ENCODE peak calls at places on chromosomes 13 and 19, in nine cellular contexts. X is fibroblast of the conjunctiva; M is AG08396; U is naive thymus-derived CD4-positive, alpha-beta T cell; Z is posterior vena cava; K is PC-9; E is heart left ventricle; S is iris pigment epithelial cell; H is tibial artery. V is an unnamed sample.

GRCh38 chr19:4081441-4082129 is 14.9 kb upstream of the ZBTB7A start:
- DNase-seq in U (no peak), S (no peak), M (no peak), E (no peak), H (no peak), K (no peak), Z (no peak), X (no peak), V (peak; percentile 56)

GRCh38 chr13:59461411-59461810 is 702.3 kb downstream of the DIAPH3 start:
- DNase-seq in K (no peak), X (no peak), Z (no peak), E (no peak), S (no peak), M (no peak), H (no peak), U (no peak), V (peak; percentile 92)

GRCh38 chr13:77415253-77416127 is 88.6 kb upstream of the MYCBP2 start:
- DNase-seq in X (no peak), H (no peak), K (no peak), U (no peak), M (no peak), S (no peak), Z (no peak), E (no peak), V (peak; percentile 9)

GRCh38 chr19:6743714-6744380 is 4.4 kb downstream of the TRIP10 start:
- DNase-seq in U (no peak), S (peak; percentile 53), M (no peak), H (no peak), X (no peak), Z (peak; percentile 49), K (peak; percentile 51), E (no peak), V (no peak)

GRCh38 chr13:39385154-39385553 is 217.8 kb downstream of the LHFPL6 start:
- DNase-seq in H (no peak), E (no peak), K (no peak), X (no peak), M (no peak), S (no peak), Z (no peak), U (no peak), V (no peak)

GRCh38 chr13:30033681-30034447 is 183.4 kb upstream of the UBL3 start:
- DNase-seq in E (no peak), Z (no peak), S (peak; percentile 83), X (peak; percentile 74), M (peak; percentile 83), K (peak; percentile 50), H (no peak), U (no peak), V (no peak)

GRCh38 chr13:67278230-67278629 is 48.1 kb upstream of the PCDH9 start:
- DNase-seq in M (no peak), S (peak; percentile 99), K (no peak), U (no peak), H (no peak), E (no peak), X (peak; percentile 92), Z (no peak), V (no peak)

GRCh38 chr19:50975766-50976165 is 6.4 kb upstream of the KLK6 start:
- DNase-seq in H (no peak), M (no peak), U (no peak), K (peak; percentile 97), Z (no peak), X (no peak), S (no peak), E (no peak), V (no peak)

GRCh38 chr19:55158848-55159793 is 1.6 kb upstream of the TNNI3 start:
- DNase-seq in E (peak; percentile 84), Z (no peak), X (peak; percentile 38), H (no peak), S (no peak), K (no peak), U (no peak), M (peak; percentile 58), V (peak; percentile 97)

GRCh38 chr19:45251452-45252354 is 632 bp downstream of the MARK4 start:
- DNase-seq in E (no peak), M (peak; percentile 71), K (no peak), H (no peak), S (no peak), Z (no peak), X (no peak), U (no peak), V (no peak)

GRCh38 chr13:22198001-22198400 is 527.1 kb downstream of the FGF9 start:
- DNase-seq in M (no peak), H (no peak), K (no peak), U (no peak), S (no peak), X (no peak), Z (no peak), E (no peak), V (no peak)

GRCh38 chr19:3644351-3645066 is 17.9 kb upstream of the CACTIN start:
- DNase-seq in M (peak; percentile 76), U (no peak), Z (no peak), S (no peak), H (no peak), E (no peak), K (no peak), X (no peak), V (no peak)

GRCh38 chr19:571127-571974 is 1.0 kb upstream of the BSG start:
- DNase-seq in E (peak; percentile 32), Z (peak; percentile 81), H (no peak), U (peak; percentile 71), X (no peak), M (peak; percentile 54), S (peak; percentile 52), K (peak; percentile 71), V (peak; percentile 79)

GRCh38 chr13:49814551-49815270 is 22.2 kb upstream of the KPNA3 start:
- DNase-seq in X (no peak), K (no peak), E (no peak), H (no peak), U (no peak), S (peak; percentile 54), M (no peak), Z (no peak), V (no peak)

GRCh38 chr19:1587872-1588271 is 4.8 kb downstream of the MBD3 start:
- DNase-seq in S (no peak), Z (no peak), E (no peak), H (no peak), M (no peak), K (no peak), U (no peak), X (no peak), V (no peak)

V was measured in OCI-M1.